ENCODE peak calls at places on chromosomes 16 and 17, in five cellular contexts. X is left cardiac atrium, U is HTR-8/SVneo, Z is cardiac fibroblast, V is lung microvascular endothelial cell. G is an unnamed sample.
A peak's percentile ranks its signal among the peaks of the same experiment; 100 is the strongest.

GRCh38 chr16:75002474-75002873 is 3.6 kb downstream of the ZNRF1 start:
- DNase-seq in U (peak; percentile 42), V (no peak), X (no peak), Z (no peak), G (no peak)

GRCh38 chr16:49431040-49431439 is 57.4 kb downstream of the C16orf78 start:
- DNase-seq in V (no peak), Z (no peak), X (no peak), U (no peak), G (no peak)

GRCh38 chr16:56869513-56870270 is 4.7 kb downstream of the SLC12A3 start:
- DNase-seq in X (no peak), V (peak; percentile 36), U (peak; percentile 53), Z (no peak), G (no peak)

GRCh38 chr16:83837566-83837965 is 29.8 kb downstream of the HSBP1 start:
- DNase-seq in X (no peak), U (no peak), Z (no peak), V (no peak), G (no peak)

GRCh38 chr17:43939886-43940285 is 2.4 kb downstream of the PPY start:
- DNase-seq in X (no peak), U (no peak), Z (no peak), V (no peak), G (no peak)

GRCh38 chr16:23317266-23317661 is 15.2 kb downstream of the SCNN1B start:
- DNase-seq in X (no peak), Z (no peak), V (no peak), U (no peak), G (no peak)

GRCh38 chr17:33832295-33832694 is 422.8 kb upstream of the CCL2 start:
- DNase-seq in X (no peak), Z (no peak), U (no peak), V (no peak), G (peak; percentile 76)

GRCh38 chr16:66662445-66663194 is 33.9 kb downstream of the CMTM4 start:
- DNase-seq in U (peak; percentile 48), X (no peak), V (peak; percentile 56), Z (peak; percentile 58), G (peak; percentile 38)

GRCh38 chr17:81510798-81511549 is 1.6 kb downstream of the ACTG1 start:
- DNase-seq in V (peak; percentile 55), X (peak; percentile 48), U (no peak), Z (peak; percentile 49), G (peak; percentile 44)

GRCh38 chr17:574061-574460 is 140.6 kb downstream of the VPS53 start:
- DNase-seq in Z (peak; percentile 87), U (no peak), V (peak; percentile 77), X (peak; percentile 75), G (peak; percentile 48)

GRCh38 chr17:15470536-15470935 is 3.1 kb upstream of the CDRT4 start:
- DNase-seq in U (no peak), V (no peak), X (no peak), Z (no peak), G (no peak)

GRCh38 chr16:6643083-6643686 is 689.5 kb upstream of the RBFOX1 start:
- DNase-seq in X (peak; percentile 23), V (peak; percentile 58), U (peak; percentile 7), Z (peak; percentile 63), G (peak; percentile 78)

GRCh38 chr17:38617074-38617860 is 11.5 kb upstream of the SRCIN1 start:
- DNase-seq in V (no peak), U (no peak), X (no peak), Z (no peak), G (peak; percentile 37)

GRCh38 chr17:78933025-78933958 is 8.1 kb upstream of the TIMP2 start:
- DNase-seq in V (peak; percentile 98), U (peak; percentile 84), X (peak; percentile 75), Z (peak; percentile 96), G (no peak)

GRCh38 chr17:66652840-66653507 is 181.9 kb upstream of the CACNG5 start:
- DNase-seq in X (no peak), Z (no peak), V (peak; percentile 64), U (no peak), G (no peak)

GRCh38 chr17:83109793-83110645 is 30.6 kb downstream of the METRNL start:
- DNase-seq in U (peak; percentile 96), V (peak; percentile 86), X (peak; percentile 97), Z (peak; percentile 98), G (peak; percentile 74)

GRCh38 chr16:72939247-72939646 is 108.7 kb downstream of the ZFHX3 start:
- DNase-seq in U (no peak), Z (peak; percentile 78), V (no peak), X (peak; percentile 59), G (no peak)

GRCh38 chr17:76826290-76827138 is 41.7 kb upstream of the MGAT5B start:
- DNase-seq in Z (no peak), U (no peak), X (no peak), V (no peak), G (peak; percentile 84)

GRCh38 chr16:2904922-2905240 is 6.8 kb upstream of the FLYWCH1 start:
- DNase-seq in U (no peak), Z (no peak), X (peak; percentile 53), V (no peak), G (no peak)

GRCh38 chr17:47291242-47291873 is 32.4 kb upstream of the EFCAB13 start:
- DNase-seq in V (no peak), Z (no peak), U (no peak), X (no peak), G (no peak)

GRCh38 chr17:45971698-45972141 is 27.3 kb upstream of the STH start:
- DNase-seq in V (no peak), X (no peak), Z (no peak), U (no peak), G (no peak)

GRCh38 chr17:40307001-40307690 is 1.8 kb upstream of the RARA start:
- DNase-seq in U (no peak), X (no peak), V (no peak), Z (peak; percentile 78), G (peak; percentile 62)

GRCh38 chr17:71638668-71639067 is 482.2 kb upstream of the SOX9 start:
- DNase-seq in X (no peak), V (no peak), Z (no peak), U (no peak), G (no peak)

GRCh38 chr16:10551881-10552280 is 28.5 kb downstream of the EMP2 start:
- DNase-seq in U (no peak), Z (no peak), X (no peak), V (no peak), G (no peak)

GRCh38 chr16:49348408-49349176 is 25.0 kb upstream of the C16orf78 start:
- DNase-seq in X (no peak), U (no peak), V (no peak), Z (no peak), G (no peak)

GRCh38 chr17:76139261-76139752 is 1.7 kb downstream of the FOXJ1 start:
- DNase-seq in X (no peak), Z (no peak), V (no peak), U (no peak), G (no peak)

GRCh38 chr16:71383054-71383773 is 24.7 kb downstream of the CALB2 start:
- DNase-seq in V (no peak), X (no peak), U (no peak), Z (no peak), G (peak; percentile 15)

GRCh38 chr17:67376509-67376891 is 581 bp upstream of the PITPNC1 start:
- DNase-seq in U (peak; percentile 43), Z (peak; percentile 32), X (no peak), V (peak; percentile 22), G (peak; percentile 67)

GRCh38 chr16:88376835-88377726 is 5.7 kb upstream of the ZNF469 start:
- DNase-seq in U (no peak), V (no peak), X (no peak), Z (peak; percentile 31), G (peak; percentile 41)

GRCh38 chr16:69871708-69872107 is 79.4 kb upstream of the CLEC18A start:
- DNase-seq in Z (no peak), V (no peak), X (no peak), U (no peak), G (no peak)

GRCh38 chr16:15925631-15926030 is 23.8 kb upstream of the ABCC1 start:
- DNase-seq in U (no peak), X (no peak), V (no peak), Z (no peak), G (no peak)

GRCh38 chr16:68444058-68444657 is 4.2 kb downstream of the SMPD3 start:
- DNase-seq in U (peak; percentile 62), X (peak; percentile 38), Z (peak; percentile 40), V (peak; percentile 38), G (peak; percentile 91)

G was measured in left kidney.